ENCODE peak calls at places on chromosomes 5 and 9, in six cellular contexts. One of them, this sample, is unnamed.

GRCh38 chr9:98709968-98710965 is 1.5 kb upstream of the GABBR2 start:
- DNase-seq in K562: peak
- DNase-seq in transverse colon: no peak
- DNase-seq in spleen: no peak
- DNase-seq in gastrocnemius medialis: no peak
- DNase-seq in stomach: no peak
- DNase-seq in this sample: no peak

GRCh38 chr5:26569929-26570258 is 468.5 kb downstream of the CDH9 start:
- DNase-seq in stomach: no peak
- DNase-seq in spleen: no peak
- DNase-seq in gastrocnemius medialis: no peak
- DNase-seq in K562: no peak
- DNase-seq in transverse colon: no peak
- DNase-seq in this sample: no peak

GRCh38 chr9:69970001-69970531 is 73.6 kb upstream of the MAMDC2 start:
- DNase-seq in K562: no peak
- DNase-seq in stomach: no peak
- DNase-seq in spleen: no peak
- DNase-seq in transverse colon: no peak
- DNase-seq in gastrocnemius medialis: no peak
- DNase-seq in this sample: no peak

GRCh38 chr9:89498845-89499480 is 1.1 kb upstream of the SEMA4D start:
- DNase-seq in transverse colon: peak
- DNase-seq in stomach: peak
- DNase-seq in spleen: peak
- DNase-seq in K562: no peak
- DNase-seq in gastrocnemius medialis: no peak
- DNase-seq in this sample: no peak

GRCh38 chr9:71975833-71976232 is 64.4 kb downstream of the C9orf85 start:
- DNase-seq in transverse colon: no peak
- DNase-seq in K562: no peak
- DNase-seq in spleen: no peak
- DNase-seq in gastrocnemius medialis: no peak
- DNase-seq in stomach: no peak
- DNase-seq in this sample: no peak

GRCh38 chr5:110844251-110844650 is 105.4 kb downstream of the SLC25A46 start:
- DNase-seq in transverse colon: no peak
- DNase-seq in gastrocnemius medialis: no peak
- DNase-seq in stomach: no peak
- DNase-seq in spleen: no peak
- DNase-seq in K562: no peak
- DNase-seq in this sample: no peak

GRCh38 chr5:109063223-109063622 is 315.5 kb downstream of the FER start:
- DNase-seq in gastrocnemius medialis: no peak
- DNase-seq in K562: no peak
- DNase-seq in transverse colon: no peak
- DNase-seq in spleen: no peak
- DNase-seq in stomach: no peak
- DNase-seq in this sample: no peak

GRCh38 chr5:16549491-16550233 is 67.1 kb downstream of the RETREG1 start:
- DNase-seq in transverse colon: no peak
- DNase-seq in K562: no peak
- DNase-seq in stomach: no peak
- DNase-seq in gastrocnemius medialis: no peak
- DNase-seq in spleen: no peak
- DNase-seq in this sample: no peak

GRCh38 chr9:134131471-134132207 is 4.2 kb upstream of the WDR5 start:
- DNase-seq in K562: no peak
- DNase-seq in transverse colon: no peak
- DNase-seq in spleen: no peak
- DNase-seq in stomach: no peak
- DNase-seq in gastrocnemius medialis: no peak
- DNase-seq in this sample: no peak

GRCh38 chr5:90112293-90112692 is 297.3 kb downstream of the CETN3 start:
- DNase-seq in K562: no peak
- DNase-seq in transverse colon: no peak
- DNase-seq in stomach: no peak
- DNase-seq in spleen: no peak
- DNase-seq in gastrocnemius medialis: no peak
- DNase-seq in this sample: no peak

GRCh38 chr5:140295414-140295813 is 7.5 kb downstream of the PFDN1 start:
- DNase-seq in spleen: no peak
- DNase-seq in stomach: peak
- DNase-seq in gastrocnemius medialis: peak
- DNase-seq in transverse colon: peak
- DNase-seq in K562: peak
- DNase-seq in this sample: peak

GRCh38 chr9:110207071-110207923 is 662 bp downstream of the C9orf152 start:
- DNase-seq in stomach: peak
- DNase-seq in gastrocnemius medialis: no peak
- DNase-seq in spleen: no peak
- DNase-seq in transverse colon: peak
- DNase-seq in K562: no peak
- DNase-seq in this sample: no peak

GRCh38 chr5:138603521-138603920 is 28.3 kb upstream of the HSPA9 start:
- DNase-seq in spleen: no peak
- DNase-seq in gastrocnemius medialis: no peak
- DNase-seq in stomach: no peak
- DNase-seq in K562: no peak
- DNase-seq in transverse colon: no peak
- DNase-seq in this sample: no peak

GRCh38 chr5:133421394-133421793 is 190.9 kb downstream of the FSTL4 start:
- DNase-seq in transverse colon: no peak
- DNase-seq in spleen: no peak
- DNase-seq in stomach: no peak
- DNase-seq in gastrocnemius medialis: no peak
- DNase-seq in K562: peak
- DNase-seq in this sample: no peak

GRCh38 chr5:34490501-34491250 is 165.5 kb upstream of the RAI14 start:
- DNase-seq in K562: no peak
- DNase-seq in stomach: no peak
- DNase-seq in spleen: no peak
- DNase-seq in gastrocnemius medialis: no peak
- DNase-seq in transverse colon: no peak
- DNase-seq in this sample: no peak

GRCh38 chr5:123448017-123448617 is 24.9 kb upstream of the CEP120 start:
- DNase-seq in transverse colon: no peak
- DNase-seq in stomach: no peak
- DNase-seq in spleen: no peak
- DNase-seq in gastrocnemius medialis: no peak
- DNase-seq in K562: no peak
- DNase-seq in this sample: no peak

GRCh38 chr9:8826281-8826680 is 1026.7 kb upstream of the DMAC1 start:
- DNase-seq in spleen: no peak
- DNase-seq in transverse colon: no peak
- DNase-seq in stomach: no peak
- DNase-seq in gastrocnemius medialis: no peak
- DNase-seq in K562: no peak
- DNase-seq in this sample: no peak

DNA sequence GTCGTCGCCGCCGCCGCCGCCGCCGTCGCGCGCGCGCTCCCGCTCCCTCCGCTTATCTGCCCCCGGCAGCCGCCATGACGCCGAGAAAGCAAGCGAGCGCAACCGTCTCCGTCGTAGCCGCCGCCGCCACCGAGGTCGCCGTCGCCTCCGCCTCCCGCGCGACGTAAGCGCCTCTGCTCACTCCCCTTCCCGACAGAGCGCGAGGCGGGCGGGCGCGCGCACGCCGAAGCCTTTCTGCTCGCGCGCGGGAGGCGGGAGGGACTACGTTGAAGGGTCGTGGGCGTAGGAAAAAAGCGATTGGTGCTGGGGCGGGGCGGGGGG is at the start of gene CHD1:
- DNase-seq in spleen: peak
- DNase-seq in K562: peak
- DNase-seq in stomach: peak
- DNase-seq in transverse colon: peak
- DNase-seq in gastrocnemius medialis: peak
- DNase-seq in this sample: peak
- TF ChIP-seq POLR2A in spleen: peak
- TF ChIP-seq POLR2A in K562: no peak
- TF ChIP-seq POLR2A in stomach: no peak
- TF ChIP-seq POLR2A in transverse colon: peak
- TF ChIP-seq POLR2A in gastrocnemius medialis: peak
- TF ChIP-seq POLR2A in this sample: no peak

GRCh38 chr5:1297243-1297642 is 2.4 kb upstream of the TERT start:
- DNase-seq in K562: no peak
- DNase-seq in spleen: no peak
- DNase-seq in stomach: no peak
- DNase-seq in gastrocnemius medialis: no peak
- DNase-seq in transverse colon: no peak
- DNase-seq in this sample: no peak
- H3K4me3 ChIP-seq in K562: no peak
- H3K4me3 ChIP-seq in spleen: no peak
- H3K4me3 ChIP-seq in stomach: no peak
- H3K4me3 ChIP-seq in gastrocnemius medialis: no peak
- H3K4me3 ChIP-seq in transverse colon: no peak
- H3K4me3 ChIP-seq in this sample: no peak

DNA sequence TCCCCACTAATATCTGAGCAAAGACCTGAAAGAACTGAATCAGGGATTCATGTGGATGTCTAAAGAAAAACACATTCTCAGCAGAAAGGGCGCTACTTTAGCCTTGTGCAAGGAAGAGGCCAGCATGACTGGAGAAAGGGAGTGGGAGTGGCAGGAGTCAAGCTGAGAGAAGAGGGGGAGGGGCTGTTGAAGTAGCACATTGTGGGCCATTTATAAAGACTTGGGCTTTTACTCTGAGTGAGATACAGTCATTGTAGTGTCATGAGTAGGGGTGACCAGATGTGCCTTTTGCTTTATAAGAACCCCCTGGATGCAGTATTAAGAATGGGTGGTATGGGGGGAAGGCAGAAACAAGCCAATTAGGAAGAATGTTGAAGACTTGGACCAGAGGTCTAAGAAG is 452.8 kb downstream of the ENC1 start:
- DNase-seq in gastrocnemius medialis: no peak
- DNase-seq in stomach: no peak
- DNase-seq in K562: no peak
- DNase-seq in spleen: no peak
- DNase-seq in transverse colon: no peak
- DNase-seq in this sample: no peak
- TF ChIP-seq POLR2A in gastrocnemius medialis: no peak
- TF ChIP-seq POLR2A in stomach: no peak
- TF ChIP-seq POLR2A in K562: no peak
- TF ChIP-seq POLR2A in spleen: no peak
- TF ChIP-seq POLR2A in transverse colon: no peak
- TF ChIP-seq POLR2A in this sample: no peak

DNA sequence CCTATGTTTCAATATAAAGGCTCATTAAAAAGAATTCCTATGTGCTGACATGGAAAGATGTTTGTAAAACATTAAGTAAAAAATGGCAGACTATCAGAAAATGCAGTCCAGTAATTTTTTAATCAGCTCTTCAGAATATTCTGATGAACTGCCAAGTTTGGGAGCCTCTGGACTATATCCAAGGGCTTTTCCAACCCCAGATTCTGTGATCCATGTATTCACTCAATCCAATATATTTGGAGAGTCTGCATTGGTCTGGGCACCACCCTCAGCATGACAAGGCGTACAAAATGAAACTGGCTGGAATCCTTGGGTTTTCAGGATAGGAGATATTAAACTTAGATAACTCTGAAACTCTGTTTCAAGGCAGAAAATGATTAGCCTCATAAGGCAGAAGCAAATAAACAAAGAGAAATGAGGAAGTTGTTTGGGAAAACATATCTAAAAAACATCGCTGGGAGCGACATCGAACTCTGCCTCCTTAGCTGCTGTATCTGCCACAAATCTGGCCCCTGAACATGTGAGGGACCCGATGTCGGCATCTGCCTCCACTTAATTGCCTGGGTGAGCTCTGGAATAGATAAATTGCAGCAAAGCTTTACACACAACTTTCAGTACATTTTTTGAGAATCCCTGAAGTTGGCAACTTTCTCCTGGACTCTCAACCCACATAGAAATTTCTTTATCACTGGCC is 14.4 kb downstream of the PDE6A start:
- DNase-seq in transverse colon: no peak
- DNase-seq in gastrocnemius medialis: no peak
- DNase-seq in K562: no peak
- DNase-seq in stomach: no peak
- DNase-seq in spleen: no peak
- DNase-seq in this sample: no peak
- H3K4me3 ChIP-seq in transverse colon: no peak
- H3K4me3 ChIP-seq in gastrocnemius medialis: no peak
- H3K4me3 ChIP-seq in K562: peak
- H3K4me3 ChIP-seq in stomach: no peak
- H3K4me3 ChIP-seq in spleen: no peak
- H3K4me3 ChIP-seq in this sample: no peak

GRCh38 chr5:173327948-173328895 is at the start of gene STC2:
- DNase-seq in transverse colon: peak
- DNase-seq in K562: peak
- DNase-seq in gastrocnemius medialis: peak
- DNase-seq in spleen: peak
- DNase-seq in stomach: peak
- DNase-seq in this sample: no peak
- TF ChIP-seq POLR2A in transverse colon: no peak
- TF ChIP-seq POLR2A in K562: peak
- TF ChIP-seq POLR2A in gastrocnemius medialis: peak
- TF ChIP-seq POLR2A in spleen: no peak
- TF ChIP-seq POLR2A in stomach: no peak
- TF ChIP-seq POLR2A in this sample: no peak

GRCh38 chr9:94719878-94720277 is 6.6 kb upstream of the AOPEP start:
- DNase-seq in transverse colon: no peak
- DNase-seq in K562: no peak
- DNase-seq in gastrocnemius medialis: no peak
- DNase-seq in spleen: no peak
- DNase-seq in stomach: no peak
- DNase-seq in this sample: no peak

GRCh38 chr9:94720846-94721549 is 5.5 kb upstream of the AOPEP start:
- DNase-seq in stomach: no peak
- DNase-seq in K562: no peak
- DNase-seq in transverse colon: no peak
- DNase-seq in gastrocnemius medialis: no peak
- DNase-seq in spleen: no peak
- DNase-seq in this sample: no peak

GRCh38 chr9:94721754-94722153 is 4.7 kb upstream of the AOPEP start:
- DNase-seq in K562: no peak
- DNase-seq in gastrocnemius medialis: no peak
- DNase-seq in spleen: no peak
- DNase-seq in stomach: no peak
- DNase-seq in transverse colon: no peak
- DNase-seq in this sample: no peak

GRCh38 chr9:94717656-94718225 is 8.8 kb upstream of the AOPEP start:
- DNase-seq in transverse colon: no peak
- DNase-seq in K562: no peak
- DNase-seq in spleen: no peak
- DNase-seq in gastrocnemius medialis: no peak
- DNase-seq in stomach: no peak
- DNase-seq in this sample: no peak

DNA sequence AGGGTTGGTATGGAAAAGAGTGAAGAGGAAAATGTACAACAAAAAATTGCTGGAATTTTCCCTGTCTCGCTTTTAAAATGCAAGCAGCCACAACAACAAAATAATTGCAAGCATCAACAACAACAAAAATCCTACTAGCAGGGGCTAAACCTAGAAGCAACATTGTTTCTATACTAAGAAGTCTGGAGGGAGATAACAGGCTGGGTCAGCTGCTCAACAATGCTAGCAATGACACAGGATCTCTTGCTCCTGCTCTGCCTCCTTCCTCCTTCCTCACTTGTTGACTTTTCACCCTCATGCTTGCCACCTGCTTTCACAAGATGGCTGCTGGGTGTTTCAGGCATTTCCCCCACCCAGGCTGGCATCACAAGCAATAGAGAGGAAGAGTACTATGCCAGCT is 7.6 kb upstream of the AOPEP start:
- DNase-seq in K562: no peak
- DNase-seq in gastrocnemius medialis: no peak
- DNase-seq in stomach: no peak
- DNase-seq in transverse colon: no peak
- DNase-seq in spleen: no peak
- DNase-seq in this sample: no peak
- H3K4me3 ChIP-seq in K562: no peak
- H3K4me3 ChIP-seq in gastrocnemius medialis: no peak
- H3K4me3 ChIP-seq in stomach: no peak
- H3K4me3 ChIP-seq in transverse colon: no peak
- H3K4me3 ChIP-seq in spleen: no peak
- H3K4me3 ChIP-seq in this sample: no peak

This sample was measured in uterus.